ENCODE peak calls at places on chromosomes 13 and 19, in nine cellular contexts. L, Q, R, O, N, J, C, V and A are unnamed samples. For H3K4me1, the result is how much of the 10 kb centered on the place peaks cover.

GRCh38 chr19:18903146-18904056 is 7.4 kb upstream of the CERS1 start:
- DNase-seq in L (no peak), Q (no peak), R (no peak), O (no peak), N (no peak), J (no peak), C (no peak), V (no peak), A (no peak)

GRCh38 chr19:32041681-32042292 is 303.6 kb upstream of the ZNF507 start:
- DNase-seq in L (no peak), Q (peak), R (peak), O (no peak), N (no peak), J (peak), C (peak), V (no peak), A (peak)

GRCh38 chr13:108003626-108004025 is 211.7 kb downstream of the LIG4 start:
- DNase-seq in L (peak), Q (no peak), R (no peak), O (no peak), N (no peak), J (no peak), C (no peak), V (no peak), A (no peak)

GRCh38 chr13:45104294-45104693 is 16.0 kb upstream of the GTF2F2 start:
- DNase-seq in L (no peak), Q (no peak), R (no peak), O (no peak), N (no peak), J (no peak), C (no peak), V (no peak), A (no peak)

GRCh38 chr13:79659161-79659560 is 178.2 kb downstream of the NDFIP2 start:
- DNase-seq in L (no peak), Q (peak), R (no peak), O (no peak), N (no peak), J (no peak), C (no peak), V (peak), A (no peak)

GRCh38 chr19:47309038-47309437 is 623 bp upstream of the C5AR1 start:
- DNase-seq in L (no peak), Q (peak), R (no peak), O (no peak), N (no peak), J (no peak), C (no peak), V (no peak), A (no peak)

GRCh38 chr19:51320258-51320657 is 8.8 kb downstream of the IGLON5 start:
- DNase-seq in L (no peak), Q (no peak), R (no peak), O (no peak), N (no peak), J (no peak), C (no peak), V (no peak), A (peak)

GRCh38 chr13:110616103-110617101 is 1.1 kb downstream of the NAXD start:
- DNase-seq in L (peak), Q (peak), R (peak), O (no peak), N (peak), J (peak), C (no peak), V (peak), A (peak)

GRCh38 chr19:45103200-45103624 is 10.2 kb downstream of the PPP1R37 start:
- DNase-seq in L (no peak), Q (no peak), R (no peak), O (no peak), N (no peak), J (no peak), C (no peak), V (no peak), A (peak)

GRCh38 chr13:49292742-49293498 is 45.2 kb downstream of the CDADC1 start:
- DNase-seq in L (no peak), Q (peak), R (peak), O (no peak), N (peak), J (no peak), C (no peak), V (peak), A (no peak)

GRCh38 chr13:111020021-111020420 is 95.1 kb upstream of the ARHGEF7 start:
- DNase-seq in L (no peak), Q (no peak), R (no peak), O (no peak), N (no peak), J (no peak), C (no peak), V (no peak), A (no peak)

DNA sequence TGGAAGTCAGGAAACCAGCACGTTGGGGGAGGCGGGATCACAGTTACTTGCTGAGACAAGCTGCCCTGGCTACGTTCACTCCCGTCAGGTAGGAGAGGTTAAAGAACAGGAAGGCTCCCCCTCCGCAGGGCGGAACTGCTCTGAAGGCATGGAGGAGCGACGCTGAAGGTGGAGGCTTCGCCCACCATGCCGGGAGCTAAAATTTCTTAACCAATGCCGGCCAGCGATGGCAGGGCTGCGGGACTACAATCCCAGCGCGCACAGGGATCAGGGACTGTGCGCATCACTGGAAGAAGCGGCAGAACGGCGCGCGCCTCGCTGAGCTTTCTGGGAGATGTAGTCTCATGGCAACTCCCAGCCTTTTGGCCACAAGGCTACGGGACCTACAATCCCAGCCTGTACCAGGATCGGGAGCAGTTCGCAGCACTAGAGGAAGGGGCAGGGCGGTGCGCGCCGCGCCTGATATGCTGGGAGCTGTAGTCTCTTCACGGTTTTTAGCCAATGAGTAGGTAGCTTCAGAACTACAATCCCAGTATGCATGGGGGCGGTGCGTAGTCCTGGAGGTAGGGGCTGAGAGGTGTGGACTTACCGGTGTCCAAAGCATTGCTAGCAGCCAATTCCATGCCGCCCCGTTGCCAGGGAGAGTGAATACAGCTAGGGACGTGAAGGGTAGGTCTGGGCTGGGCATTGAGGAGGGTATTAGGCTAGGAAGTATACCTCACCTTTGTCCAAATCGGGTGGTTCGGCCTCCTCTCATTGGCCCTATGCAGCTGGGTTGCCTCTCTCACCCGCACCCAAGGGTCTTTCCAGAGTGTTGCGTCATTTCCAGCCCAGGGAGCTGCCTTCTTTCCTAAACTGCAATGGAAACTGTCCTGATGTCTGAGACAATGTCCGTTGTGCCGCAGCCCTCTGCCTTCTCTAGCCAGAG is 12.8 kb upstream of the ZNF682 start:
- DNase-seq in L (peak), Q (peak), R (peak), O (peak), N (peak), J (no peak), C (peak), V (peak), A (peak)
- TF ChIP-seq CTCF in L (no peak), Q (peak), R (no peak), O (no peak), N (no peak), J (no peak), C (peak), V (no peak), A (peak)

GRCh38 chr13:99540530-99540929 is 39.3 kb downstream of the TM9SF2 start:
- DNase-seq in L (no peak), Q (peak), R (no peak), O (no peak), N (no peak), J (no peak), C (no peak), V (no peak), A (no peak)
- H3K4me1 ChIP-seq in L (under half), Q (under half), R (under half), O (under half), N (under half), J (under half), C (under half), V (under half), A (under half)

GRCh38 chr13:97319088-97319487 is 97.0 kb downstream of the MBNL2 start:
- DNase-seq in L (no peak), Q (no peak), R (peak), O (no peak), N (no peak), J (no peak), C (no peak), V (peak), A (no peak)
- TF ChIP-seq CTCF in L (no peak), Q (no peak), R (no peak), O (no peak), N (no peak), J (no peak), C (no peak), V (no peak), A (no peak)

DNA sequence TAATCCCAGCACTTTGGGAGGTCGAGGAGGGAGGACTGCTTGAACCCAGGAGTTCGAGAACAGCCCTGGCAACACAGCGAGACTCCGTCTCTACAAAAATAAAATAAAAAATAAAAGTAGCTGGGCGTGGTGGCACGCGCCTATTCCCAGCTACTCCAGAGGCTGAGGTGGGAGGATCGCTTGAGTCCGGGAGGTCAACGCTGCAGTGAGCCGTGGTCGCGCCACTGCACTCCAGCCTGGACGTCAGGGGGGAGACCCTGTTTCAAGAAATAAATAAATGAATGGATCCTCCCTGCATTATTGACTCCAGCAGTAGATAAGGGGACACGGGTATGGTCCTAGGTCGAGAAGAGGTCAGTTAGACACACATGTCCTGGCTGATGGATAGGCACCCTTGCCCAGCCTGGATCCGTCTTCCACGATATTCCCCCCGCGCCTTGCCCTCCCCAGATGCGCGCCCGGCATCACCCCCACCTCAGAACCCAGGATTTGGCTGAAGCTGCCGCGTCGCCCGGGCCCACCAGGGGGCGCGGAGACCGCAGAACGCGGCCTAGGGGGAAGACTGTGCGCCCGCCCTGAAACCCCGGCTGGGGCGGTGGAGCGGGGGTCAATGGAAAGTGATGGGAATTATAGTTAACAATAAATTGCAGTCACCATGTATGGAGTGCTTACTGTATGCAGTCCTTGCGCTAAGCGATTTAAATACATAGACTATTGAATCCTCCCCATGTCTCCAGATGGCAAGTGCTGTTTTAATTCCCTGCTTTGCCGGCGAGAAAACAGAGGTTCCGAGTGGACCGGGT is 2.1 kb upstream of the HOOK2 start:
- DNase-seq in L (peak), Q (peak), R (peak), O (no peak), N (no peak), J (peak), C (peak), V (peak), A (peak)
- H3K4me1 ChIP-seq in L (under half), Q (under half), R (under half), O (under half), N (half or more), J (under half), C (under half), V (under half), A (under half)

GRCh38 chr19:39074205-39074692 is 9.9 kb upstream of the ACP7 start:
- DNase-seq in L (no peak), Q (no peak), R (no peak), O (no peak), N (no peak), J (no peak), C (no peak), V (no peak), A (no peak)

GRCh38 chr19:39065928-39066327 is 18.2 kb upstream of the ACP7 start:
- DNase-seq in L (no peak), Q (no peak), R (no peak), O (no peak), N (no peak), J (no peak), C (no peak), V (no peak), A (no peak)

GRCh38 chr19:39074942-39075341 is 9.2 kb upstream of the ACP7 start:
- DNase-seq in L (no peak), Q (no peak), R (no peak), O (no peak), N (no peak), J (no peak), C (no peak), V (no peak), A (no peak)

GRCh38 chr19:39067104-39067503 is 17.1 kb upstream of the ACP7 start:
- DNase-seq in L (no peak), Q (no peak), R (no peak), O (no peak), N (no peak), J (no peak), C (no peak), V (no peak), A (no peak)

GRCh38 chr19:39070888-39071287 is 13.3 kb upstream of the ACP7 start:
- DNase-seq in L (no peak), Q (peak), R (peak), O (no peak), N (no peak), J (no peak), C (no peak), V (no peak), A (no peak)
- TF ChIP-seq CTCF in L (no peak), Q (no peak), R (no peak), O (no peak), N (no peak), J (no peak), C (no peak), V (no peak), A (no peak)